ENCODE peak calls at places on chromosomes 12 and 14, in four cellular contexts. D is RWPE1, Y is adrenal gland, S is GM13976. Z is an unnamed sample.

GRCh38 chr12:111126331-111126730 is 206.0 kb upstream of the MYL2 start:
- DNase-seq in S (no peak), D (no peak), Y (peak; percentile 25), Z (no peak)

GRCh38 chr12:42332301-42332894 is 6.4 kb downstream of the PPHLN1 start:
- DNase-seq in D (peak; percentile 53), Y (peak; percentile 61), S (peak; percentile 63), Z (peak; percentile 17)

GRCh38 chr12:70227911-70228310 is 15.3 kb upstream of the CNOT2 start:
- DNase-seq in S (no peak), D (no peak), Y (no peak), Z (no peak)

GRCh38 chr14:100557658-100558057 is 29.6 kb downstream of the BEGAIN start:
- DNase-seq in Y (peak; percentile 24), S (no peak), D (no peak), Z (no peak)

GRCh38 chr14:85454183-85454813 is 75.6 kb upstream of the FLRT2 start:
- DNase-seq in D (no peak), S (no peak), Y (no peak), Z (no peak)

GRCh38 chr14:54425068-54425467 is 16.1 kb downstream of the CNIH1 start:
- DNase-seq in Y (no peak), S (no peak), D (no peak), Z (no peak)

GRCh38 chr14:96082420-96083300 is 43.5 kb downstream of the C14orf132 start:
- DNase-seq in Y (no peak), D (no peak), S (no peak), Z (no peak)

GRCh38 chr14:49982522-49982951 is 89.7 kb downstream of the ARF6 start:
- DNase-seq in Y (no peak), D (no peak), S (no peak), Z (no peak)

GRCh38 chr12:108712164-108712924 is 19.0 kb downstream of the CORO1C start:
- DNase-seq in D (no peak), S (no peak), Y (no peak), Z (no peak)

GRCh38 chr12:104579716-104580495 is 123.2 kb downstream of the CHST11 start:
- DNase-seq in Y (no peak), S (peak; percentile 34), D (no peak), Z (no peak)

GRCh38 chr14:74035556-74035955 is 16.4 kb downstream of the BBOF1 start:
- DNase-seq in S (no peak), Y (no peak), D (no peak), Z (no peak)

GRCh38 chr12:53102883-53103807 is at the start of gene SOAT2:
- DNase-seq in Y (no peak), D (no peak), S (no peak), Z (no peak)

GRCh38 chr12:11755311-11755930 is 105.9 kb downstream of the ETV6 start:
- DNase-seq in Y (no peak), S (no peak), D (no peak), Z (no peak)

GRCh38 chr14:69651653-69652052 is 40.3 kb downstream of the SUSD6 start:
- DNase-seq in Y (no peak), S (no peak), D (no peak), Z (no peak)

GRCh38 chr12:114408881-114409795 is 3.2 kb upstream of the TBX5 start:
- DNase-seq in Y (no peak), S (peak; percentile 29), D (no peak), Z (no peak)
- TF ChIP-seq CTCF in Y (no peak), S (no peak), D (no peak), Z (no peak)

GRCh38 chr12:18250313-18250916 is 10.9 kb upstream of the PIK3C2G start:
- DNase-seq in S (peak; percentile 48), Y (peak; percentile 38), D (peak; percentile 25), Z (peak; percentile 56)

GRCh38 chr12:18243238-18243637 is 18.1 kb upstream of the PIK3C2G start:
- DNase-seq in Y (no peak), D (no peak), S (no peak), Z (no peak)

GRCh38 chr12:18242380-18243089 is 18.8 kb upstream of the PIK3C2G start:
- DNase-seq in D (no peak), S (no peak), Y (no peak), Z (no peak)

DNA sequence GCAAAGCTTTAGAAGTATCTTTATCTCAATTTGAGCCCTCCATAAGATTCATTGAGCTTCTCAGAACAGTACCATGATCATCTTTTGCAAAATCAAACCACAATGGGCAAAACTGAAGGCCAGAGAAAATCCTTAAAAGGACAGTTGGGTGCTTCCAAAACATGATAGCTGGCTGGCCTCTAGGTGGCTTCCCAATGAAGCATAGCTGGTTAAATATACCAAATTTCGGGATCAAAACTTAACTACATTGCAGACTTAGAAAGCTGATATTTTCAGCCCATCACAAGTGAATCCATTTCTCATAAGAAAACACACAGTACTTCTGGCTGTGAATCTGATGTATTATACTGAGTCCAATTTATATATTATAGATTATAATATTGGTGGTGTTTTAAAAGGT is 15.3 kb upstream of the PIK3C2G start:
- DNase-seq in Y (no peak), D (no peak), S (no peak), Z (no peak)
- TF ChIP-seq CTCF in Y (no peak), D (no peak), S (no peak), Z (no peak)

DNA sequence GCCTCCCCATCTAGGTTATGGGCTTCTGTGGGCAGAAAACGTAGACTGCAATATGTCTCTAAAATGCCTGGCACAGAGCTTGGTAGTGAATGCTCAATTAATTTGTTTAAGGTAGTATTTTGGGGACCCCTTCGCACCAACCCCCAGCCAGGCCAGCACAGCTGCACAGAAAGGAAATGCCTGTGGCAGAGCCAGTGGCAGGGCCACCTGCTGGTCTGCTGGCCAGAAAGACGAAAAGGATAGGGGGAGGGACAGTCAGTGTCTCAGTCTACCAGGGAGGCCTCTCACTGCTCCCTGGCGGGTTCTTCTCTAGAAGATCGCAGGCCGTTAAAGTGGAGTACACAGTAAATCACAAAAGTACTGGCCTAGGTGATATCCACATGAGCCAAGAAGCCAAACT is 3.5 kb downstream of the RAB15 start:
- DNase-seq in S (no peak), D (no peak), Y (no peak), Z (no peak)
- TF ChIP-seq CTCF in S (no peak), D (no peak), Y (no peak), Z (no peak)

GRCh38 chr12:103333676-103334075 is 162.1 kb downstream of the C12orf42 start:
- DNase-seq in Y (no peak), S (no peak), D (no peak), Z (no peak)

GRCh38 chr12:103330672-103331071 is 165.1 kb downstream of the C12orf42 start:
- DNase-seq in Y (no peak), S (no peak), D (no peak), Z (no peak)

GRCh38 chr12:103327676-103328075 is 168.1 kb downstream of the C12orf42 start:
- DNase-seq in S (no peak), Y (no peak), D (no peak), Z (no peak)

GRCh38 chr12:103334447-103334846 is 161.3 kb downstream of the C12orf42 start:
- DNase-seq in D (no peak), S (no peak), Y (no peak), Z (no peak)

DNA sequence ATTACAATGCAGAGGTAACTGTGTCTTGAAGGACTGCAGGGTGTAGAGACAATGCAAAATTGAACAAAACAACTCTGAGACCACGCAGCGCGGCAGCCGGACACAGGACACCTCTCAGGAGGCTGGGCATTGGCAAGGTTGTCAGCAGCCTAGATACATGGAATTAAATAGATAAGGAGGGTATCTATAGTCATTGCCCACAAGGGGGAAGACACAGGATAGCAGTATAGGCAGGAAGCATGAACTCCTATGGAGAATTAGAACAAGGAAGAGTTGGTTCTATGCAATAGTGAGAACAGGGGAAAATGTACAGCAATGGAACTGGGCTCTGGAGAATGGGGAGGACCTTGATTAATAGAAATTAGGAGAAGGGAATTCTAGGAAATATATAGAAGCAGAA is 164.1 kb downstream of the C12orf42 start:
- DNase-seq in S (no peak), D (no peak), Y (no peak), Z (no peak)
- TF ChIP-seq CTCF in S (no peak), D (no peak), Y (no peak), Z (no peak)